ENCODE peak calls at places on chromosome 5, in ten cellular contexts. F is testis, J is HCT116, U is sigmoid colon, N is IMR-90, L is heart left ventricle, H is adrenal gland, K is endothelial cell of umbilical vein, Z is A549, A is lower leg skin. X is an unnamed sample.

GRCh38 chr5:68296895-68297294 is 81.3 kb downstream of the PIK3R1 start:
- DNase-seq in K (no peak), H (no peak), J (no peak), F (no peak), N (no peak), L (no peak), U (no peak), A (no peak), Z (no peak), X (no peak)

GRCh38 chr5:132754947-132755346 is 7.7 kb downstream of the CCNI2 start:
- DNase-seq in J (no peak), L (no peak), K (peak), N (peak), Z (no peak), F (no peak), H (no peak), A (no peak), U (no peak), X (no peak)

GRCh38 chr5:142839711-142840441 is 69.7 kb downstream of the ARHGAP26 start:
- DNase-seq in Z (no peak), K (no peak), N (peak), J (no peak), L (peak), H (peak), F (peak), A (peak), U (peak), X (no peak)

GRCh38 chr5:610744-611730 is 1.1 kb upstream of the CEP72 start:
- DNase-seq in H (peak), J (no peak), N (no peak), L (peak), K (no peak), A (peak), Z (no peak), F (no peak), U (peak), X (no peak)

GRCh38 chr5:54944364-54944763 is 41.0 kb downstream of the ESM1 start:
- DNase-seq in N (peak), F (peak), K (peak), J (peak), Z (peak), U (no peak), L (no peak), A (no peak), H (no peak), X (no peak)

GRCh38 chr5:21806943-21807342 is 1046.2 kb downstream of the CDH12 start:
- DNase-seq in L (no peak), Z (no peak), U (no peak), J (no peak), A (no peak), H (no peak), F (no peak), K (no peak), N (peak), X (no peak)

GRCh38 chr5:54148858-54149257 is 161.5 kb downstream of the ARL15 start:
- DNase-seq in N (peak), K (no peak), H (no peak), Z (no peak), J (no peak), F (no peak), U (no peak), L (no peak), A (no peak), X (no peak)

GRCh38 chr5:25713259-25713658 is 1068.5 kb upstream of the CDH10 start:
- DNase-seq in J (no peak), K (no peak), F (no peak), U (no peak), L (no peak), N (no peak), Z (no peak), H (no peak), A (no peak), X (no peak)

GRCh38 chr5:138549414-138549813 is 6.4 kb upstream of the ETF1 start:
- DNase-seq in L (no peak), F (no peak), N (no peak), H (no peak), J (no peak), A (no peak), Z (no peak), U (no peak), K (no peak), X (no peak)

GRCh38 chr5:135236951-135237791 is 161.9 kb downstream of the MACROH2A1 start:
- DNase-seq in A (peak), N (no peak), H (peak), F (peak), Z (no peak), L (peak), J (no peak), U (peak), K (no peak), X (no peak)

GRCh38 chr5:66554884-66555283 is 41.3 kb upstream of the MAST4 start:
- DNase-seq in A (no peak), K (no peak), U (no peak), J (no peak), Z (no peak), N (no peak), L (no peak), F (no peak), H (no peak), X (no peak)

GRCh38 chr5:139708877-139709586 is 60.9 kb downstream of the CXXC5 start:
- DNase-seq in A (no peak), H (peak), L (no peak), F (peak), N (peak), Z (no peak), U (peak), J (no peak), K (peak), X (peak)

GRCh38 chr5:180950291-180950949 is 38.2 kb upstream of the BTNL3 start:
- DNase-seq in Z (no peak), K (no peak), H (no peak), L (no peak), A (no peak), N (no peak), U (no peak), F (no peak), J (no peak), X (peak)

GRCh38 chr5:150142800-150143724 is 12.6 kb downstream of the PDGFRB start:
- DNase-seq in U (peak), L (peak), Z (peak), N (peak), J (peak), K (no peak), A (peak), F (peak), H (peak), X (peak)

GRCh38 chr5:158022844-158023243 is 163.9 kb upstream of the CLINT1 start:
- DNase-seq in J (no peak), H (no peak), L (no peak), Z (no peak), N (no peak), K (no peak), A (no peak), U (no peak), F (no peak), X (no peak)

GRCh38 chr5:147407094-147407681 is 102.7 kb downstream of the DPYSL3 start:
- DNase-seq in L (no peak), K (no peak), U (no peak), F (no peak), N (peak), Z (no peak), H (no peak), J (no peak), A (no peak), X (no peak)

GRCh38 chr5:147406636-147407035 is 103.2 kb downstream of the DPYSL3 start:
- DNase-seq in U (no peak), Z (no peak), K (no peak), H (no peak), A (no peak), J (no peak), L (no peak), N (no peak), F (no peak), X (no peak)

GRCh38 chr5:147404706-147405105 is 105.2 kb downstream of the DPYSL3 start:
- DNase-seq in F (no peak), N (no peak), J (no peak), H (no peak), L (no peak), Z (no peak), A (no peak), U (no peak), K (no peak), X (no peak)

GRCh38 chr5:147400836-147401235 is 109.0 kb downstream of the DPYSL3 start:
- DNase-seq in Z (no peak), J (no peak), N (peak), U (no peak), H (no peak), F (no peak), L (no peak), K (no peak), A (no peak), X (no peak)

GRCh38 chr5:147403659-147404640 is 105.9 kb downstream of the DPYSL3 start:
- DNase-seq in L (peak), Z (peak), U (peak), A (peak), J (peak), K (peak), N (peak), H (peak), F (peak), X (peak)
- TF ChIP-seq POLR2A in L (no peak), Z (no peak), U (no peak), A (no peak), J (no peak), K (no peak), N (peak), H (no peak), F (no peak), X (no peak)

GRCh38 chr5:141040093-141040762 is 10.9 kb upstream of the PCDHB1 start:
- DNase-seq in K (peak), U (no peak), L (no peak), N (no peak), H (peak), F (peak), A (no peak), Z (peak), J (peak), X (peak)

GRCh38 chr5:141039517-141039916 is 11.7 kb upstream of the PCDHB1 start:
- DNase-seq in N (no peak), Z (no peak), H (no peak), A (no peak), J (no peak), F (peak), L (no peak), U (no peak), K (no peak), X (no peak)

GRCh38 chr5:141041427-141041785 is 9.8 kb upstream of the PCDHB1 start:
- DNase-seq in Z (no peak), F (no peak), U (no peak), J (no peak), K (no peak), N (no peak), A (no peak), H (no peak), L (no peak), X (no peak)

GRCh38 chr5:141039061-141039460 is 12.1 kb upstream of the PCDHB1 start:
- DNase-seq in J (no peak), L (no peak), U (no peak), Z (no peak), F (no peak), K (no peak), H (no peak), N (no peak), A (no peak), X (no peak)

GRCh38 chr5:141040763-141041426 is 10.3 kb upstream of the PCDHB1 start:
- DNase-seq in J (peak), K (peak), U (peak), Z (peak), N (peak), H (peak), L (peak), F (peak), A (peak), X (peak)
- TF ChIP-seq POLR2A in J (no peak), K (no peak), U (no peak), Z (peak), N (no peak), H (peak), L (no peak), F (peak), A (no peak), X (peak)

GRCh38 chr5:115816226-115817042 is at the start of gene CDO1:
- DNase-seq in Z (no peak), L (peak), U (peak), A (peak), J (no peak), F (peak), N (peak), H (peak), K (peak), X (no peak)
- TF ChIP-seq POLR2A in Z (no peak), L (no peak), U (no peak), A (no peak), J (no peak), F (no peak), N (peak), H (peak), K (no peak), X (no peak)

GRCh38 chr5:15571618-15572017 is 71.6 kb downstream of the FBXL7 start:
- DNase-seq in Z (no peak), N (no peak), U (no peak), L (no peak), A (no peak), F (no peak), H (no peak), J (no peak), K (no peak), X (no peak)
- TF ChIP-seq POLR2A in Z (no peak), N (no peak), U (no peak), L (no peak), A (no peak), F (no peak), H (no peak), J (no peak), K (no peak), X (no peak)

DNA sequence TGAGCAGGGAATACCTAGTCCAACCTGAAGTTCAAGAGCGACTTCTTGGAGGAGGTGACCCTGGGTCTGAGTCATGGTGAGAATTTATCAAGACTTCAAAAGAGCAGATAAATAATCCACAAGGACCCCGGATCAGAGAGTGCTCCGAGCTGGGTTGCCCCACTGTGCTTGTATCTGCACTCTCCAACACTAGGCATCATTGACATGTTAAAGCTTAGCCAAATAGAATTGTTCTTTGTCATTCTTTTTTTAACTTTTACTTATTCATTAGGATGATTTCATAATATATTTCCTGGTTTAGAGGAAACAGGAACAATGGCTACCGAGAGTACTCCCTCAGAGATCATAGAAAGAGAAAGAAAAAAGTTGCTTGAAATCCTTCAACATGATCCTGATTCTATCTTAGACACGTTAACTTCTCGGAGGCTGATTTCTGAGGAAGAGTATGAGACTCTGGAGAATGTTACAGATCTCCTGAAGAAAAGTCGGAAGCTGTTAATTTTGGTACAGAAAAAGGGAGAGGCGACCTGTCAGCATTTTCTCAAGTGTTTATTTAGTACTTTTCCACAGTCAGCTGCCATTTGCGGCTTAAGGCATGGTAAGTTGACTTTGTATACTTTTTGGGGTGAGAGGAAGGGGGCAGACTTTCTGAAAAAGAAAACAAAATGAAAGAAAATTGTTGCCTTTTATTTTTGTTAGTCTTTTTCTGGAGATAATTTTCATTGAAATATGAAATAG is at the start of gene CARD6:
- DNase-seq in Z (peak), N (peak), F (no peak), U (no peak), J (no peak), L (no peak), H (peak), K (peak), A (no peak), X (peak)
- TF ChIP-seq POLR2A in Z (no peak), N (no peak), F (no peak), U (no peak), J (no peak), L (peak), H (no peak), K (peak), A (no peak), X (no peak)